ENCODE peak calls at places on chromosome 12, in six cellular contexts. One of them, this sample, is unnamed.

GRCh38 chr12:118853634-118854033 is 127.7 kb upstream of the SRRM4 start:
- DNase-seq in nephron progenitor cell: no peak
- DNase-seq in T-helper 2 cell: peak
- DNase-seq in stomach: no peak
- DNase-seq in left cardiac atrium: no peak
- DNase-seq in left lung: no peak
- DNase-seq in this sample: no peak

GRCh38 chr12:9024512-9024911 is 35.2 kb downstream of the KLRG1 start:
- DNase-seq in T-helper 2 cell: no peak
- DNase-seq in nephron progenitor cell: no peak
- DNase-seq in left cardiac atrium: no peak
- DNase-seq in stomach: no peak
- DNase-seq in left lung: no peak
- DNase-seq in this sample: no peak

GRCh38 chr12:52369220-52369619 is 1.9 kb upstream of the KRT85 start:
- DNase-seq in left lung: no peak
- DNase-seq in T-helper 2 cell: no peak
- DNase-seq in stomach: no peak
- DNase-seq in nephron progenitor cell: no peak
- DNase-seq in left cardiac atrium: no peak
- DNase-seq in this sample: no peak

GRCh38 chr12:96454396-96454795 is 35.0 kb upstream of the CFAP54 start:
- DNase-seq in T-helper 2 cell: no peak
- DNase-seq in left cardiac atrium: no peak
- DNase-seq in left lung: no peak
- DNase-seq in stomach: no peak
- DNase-seq in nephron progenitor cell: no peak
- DNase-seq in this sample: no peak

GRCh38 chr12:88310069-88310468 is 168.0 kb downstream of the TMTC3 start:
- DNase-seq in T-helper 2 cell: no peak
- DNase-seq in stomach: no peak
- DNase-seq in left cardiac atrium: peak
- DNase-seq in left lung: no peak
- DNase-seq in nephron progenitor cell: peak
- DNase-seq in this sample: no peak

GRCh38 chr12:19826988-19827550 is 387.8 kb downstream of the AEBP2 start:
- DNase-seq in left cardiac atrium: no peak
- DNase-seq in nephron progenitor cell: no peak
- DNase-seq in stomach: no peak
- DNase-seq in left lung: no peak
- DNase-seq in T-helper 2 cell: no peak
- DNase-seq in this sample: no peak

GRCh38 chr12:89775336-89776005 is 66.8 kb upstream of the ATP2B1 start:
- DNase-seq in T-helper 2 cell: no peak
- DNase-seq in stomach: no peak
- DNase-seq in left cardiac atrium: no peak
- DNase-seq in left lung: no peak
- DNase-seq in nephron progenitor cell: no peak
- DNase-seq in this sample: no peak

GRCh38 chr12:118746960-118747359 is 234.4 kb upstream of the SRRM4 start:
- DNase-seq in stomach: no peak
- DNase-seq in left cardiac atrium: no peak
- DNase-seq in left lung: no peak
- DNase-seq in T-helper 2 cell: no peak
- DNase-seq in nephron progenitor cell: no peak
- DNase-seq in this sample: no peak

GRCh38 chr12:115322275-115322674 is 638.3 kb upstream of the TBX3 start:
- DNase-seq in nephron progenitor cell: no peak
- DNase-seq in stomach: no peak
- DNase-seq in left cardiac atrium: no peak
- DNase-seq in left lung: no peak
- DNase-seq in T-helper 2 cell: no peak
- DNase-seq in this sample: no peak

GRCh38 chr12:83821967-83822366 is 1090.6 kb downstream of the SLC6A15 start:
- DNase-seq in T-helper 2 cell: no peak
- DNase-seq in left lung: no peak
- DNase-seq in left cardiac atrium: no peak
- DNase-seq in nephron progenitor cell: no peak
- DNase-seq in stomach: no peak
- DNase-seq in this sample: no peak